ENCODE peak calls at places on chromosome 12, in four cellular contexts. H is HepG2, V is GM12878, D is K562. S is an unnamed sample.

GRCh38 chr12:100427078-100427477 is 46.6 kb upstream of the NR1H4 start:
- DNase-seq in H (peak), V (no peak), D (no peak), S (no peak)

GRCh38 chr12:31876568-31877424 is 82.4 kb upstream of the RESF1 start:
- DNase-seq in H (no peak), V (no peak), D (no peak), S (no peak)

GRCh38 chr12:87690236-87690810 is 338.9 kb downstream of the C12orf50 start:
- DNase-seq in H (no peak), V (no peak), D (no peak), S (no peak)

GRCh38 chr12:80262372-80263170 is 163.2 kb downstream of the OTOGL start:
- DNase-seq in H (no peak), V (no peak), D (no peak), S (no peak)

GRCh38 chr12:2501464-2502181 is 293.1 kb upstream of the FKBP4 start:
- DNase-seq in H (no peak), V (no peak), D (no peak), S (no peak)

GRCh38 chr12:57133013-57133569 is 4.8 kb downstream of the LRP1 start:
- DNase-seq in H (no peak), V (no peak), D (no peak), S (no peak)

GRCh38 chr12:124976999-124977398 is 11.9 kb downstream of the DHX37 start:
- DNase-seq in H (no peak), V (no peak), D (no peak), S (no peak)

GRCh38 chr12:76489737-76490136 is 69.8 kb downstream of the OSBPL8 start:
- DNase-seq in H (no peak), V (no peak), D (no peak), S (no peak)

GRCh38 chr12:59088673-59089072 is 168.4 kb upstream of the LRIG3 start:
- DNase-seq in H (no peak), V (no peak), D (no peak), S (no peak)

GRCh38 chr12:129886541-129886940 is 17.3 kb downstream of the TMEM132D start:
- DNase-seq in H (no peak), V (no peak), D (no peak), S (peak)

GRCh38 chr12:11746940-11747716 is 97.7 kb downstream of the ETV6 start:
- DNase-seq in H (no peak), V (no peak), D (no peak), S (no peak)

GRCh38 chr12:10073266-10073665 is 25.5 kb downstream of the CLEC1A start:
- DNase-seq in H (no peak), V (no peak), D (no peak), S (no peak)

GRCh38 chr12:11666651-11667050 is 17.2 kb downstream of the ETV6 start:
- DNase-seq in H (no peak), V (no peak), D (no peak), S (no peak)

GRCh38 chr12:129570796-129571400 is 332.9 kb downstream of the TMEM132D start:
- DNase-seq in H (no peak), V (no peak), D (no peak), S (no peak)

GRCh38 chr12:74539261-74539660 is 1.6 kb downstream of the ATXN7L3B start:
- DNase-seq in H (peak), V (no peak), D (peak), S (no peak)

GRCh38 chr12:130807309-130807708 is 31.7 kb downstream of the STX2 start:
- DNase-seq in H (no peak), V (no peak), D (no peak), S (no peak)

GRCh38 chr12:51590347-51591019 is 550 bp upstream of the SCN8A start:
- DNase-seq in H (peak), V (no peak), D (peak), S (peak)

GRCh38 chr12:45273717-45274271 is 57.9 kb downstream of the ANO6 start:
- DNase-seq in H (peak), V (no peak), D (peak), S (no peak)

GRCh38 chr12:53591301-53592206 is 34.6 kb downstream of the ATF7 start:
- DNase-seq in H (peak), V (no peak), D (no peak), S (no peak)

GRCh38 chr12:562634-563033 is 100.6 kb downstream of the NINJ2 start:
- DNase-seq in H (no peak), V (no peak), D (no peak), S (no peak)

GRCh38 chr12:47576256-47576655 is 129.6 kb downstream of the RPAP3 start:
- DNase-seq in H (no peak), V (no peak), D (peak), S (no peak)

GRCh38 chr12:29882771-29883315 is 99.1 kb upstream of the TMTC1 start:
- DNase-seq in H (no peak), V (no peak), D (no peak), S (no peak)

GRCh38 chr12:114263031-114263825 is 142.7 kb downstream of the TBX5 start:
- DNase-seq in H (no peak), V (no peak), D (no peak), S (no peak)

GRCh38 chr12:52232916-52233461 is at the start of gene KRT7:
- DNase-seq in H (no peak), V (no peak), D (no peak), S (no peak)

GRCh38 chr12:56948881-56949280 is 8.5 kb downstream of the RDH16 start:
- DNase-seq in H (no peak), V (no peak), D (no peak), S (peak)

GRCh38 chr12:61504396-61505115 is 755.6 kb upstream of the USP15 start:
- DNase-seq in H (no peak), V (no peak), D (no peak), S (peak)

GRCh38 chr12:20624718-20625117 is 70.4 kb upstream of the SLCO1C1 start:
- DNase-seq in H (peak), V (no peak), D (no peak), S (no peak)

GRCh38 chr12:84502907-84503787 is 409.5 kb downstream of the SLC6A15 start:
- DNase-seq in H (peak), V (no peak), D (peak), S (peak)

GRCh38 chr12:113850309-113851056 is 115.6 kb downstream of the RBM19 start:
- DNase-seq in H (no peak), V (no peak), D (no peak), S (no peak)

GRCh38 chr12:124651508-124652273 is 84.3 kb upstream of the NCOR2 start:
- DNase-seq in H (no peak), V (no peak), D (no peak), S (no peak)

GRCh38 chr12:64077922-64078321 is 144.2 kb downstream of the KICS2 start:
- DNase-seq in H (peak), V (no peak), D (no peak), S (no peak)

GRCh38 chr12:56838602-56839488 is 75.7 kb downstream of the HSD17B6 start:
- DNase-seq in H (no peak), V (no peak), D (no peak), S (no peak)

GRCh38 chr12:51871918-51872688 is 15.8 kb upstream of the ANKRD33 start:
- DNase-seq in H (no peak), V (no peak), D (no peak), S (no peak)

GRCh38 chr12:121579190-121579791 is 1.5 kb downstream of the KDM2B start:
- DNase-seq in H (no peak), V (no peak), D (peak), S (no peak)

GRCh38 chr12:52229836-52230343 is 3.2 kb upstream of the KRT7 start:
- DNase-seq in H (no peak), V (no peak), D (no peak), S (no peak)

GRCh38 chr12:126385785-126386184 is 1320.5 kb downstream of the AACS start:
- DNase-seq in H (no peak), V (no peak), D (no peak), S (no peak)

GRCh38 chr12:113247123-113248045 is 26.1 kb downstream of the TPCN1 start:
- DNase-seq in H (no peak), V (no peak), D (no peak), S (no peak)

GRCh38 chr12:9910716-9911421 is 21.3 kb downstream of the CLEC2A start:
- DNase-seq in H (no peak), V (no peak), D (no peak), S (no peak)

GRCh38 chr12:98911396-98911795 is 266.3 kb downstream of the APAF1 start:
- DNase-seq in H (no peak), V (no peak), D (no peak), S (no peak)

GRCh38 chr12:88753707-88754106 is 173.4 kb upstream of the KITLG start:
- DNase-seq in H (no peak), V (no peak), D (no peak), S (no peak)
- H2AFZ ChIP-seq in H (no peak), V (no peak), D (no peak), S (peak)

GRCh38 chr12:132828706-132829534 is at the start of gene GOLGA3:
- DNase-seq in H (peak), V (peak), D (peak), S (peak)
- TF ChIP-seq CBX5 in H (peak), V (no peak), D (no peak), S (no peak)

GRCh38 chr12:67677166-67677565 is 28.6 kb downstream of the DYRK2 start:
- DNase-seq in H (no peak), V (no peak), D (no peak), S (no peak)

GRCh38 chr12:67681145-67681778 is 32.7 kb downstream of the DYRK2 start:
- DNase-seq in H (no peak), V (no peak), D (no peak), S (no peak)

GRCh38 chr12:67676624-67677023 is 28.1 kb downstream of the DYRK2 start:
- DNase-seq in H (no peak), V (no peak), D (no peak), S (no peak)

GRCh38 chr12:67681941-67682340 is 33.4 kb downstream of the DYRK2 start:
- DNase-seq in H (no peak), V (no peak), D (no peak), S (no peak)
- H2AFZ ChIP-seq in H (no peak), V (no peak), D (no peak), S (no peak)

DNA sequence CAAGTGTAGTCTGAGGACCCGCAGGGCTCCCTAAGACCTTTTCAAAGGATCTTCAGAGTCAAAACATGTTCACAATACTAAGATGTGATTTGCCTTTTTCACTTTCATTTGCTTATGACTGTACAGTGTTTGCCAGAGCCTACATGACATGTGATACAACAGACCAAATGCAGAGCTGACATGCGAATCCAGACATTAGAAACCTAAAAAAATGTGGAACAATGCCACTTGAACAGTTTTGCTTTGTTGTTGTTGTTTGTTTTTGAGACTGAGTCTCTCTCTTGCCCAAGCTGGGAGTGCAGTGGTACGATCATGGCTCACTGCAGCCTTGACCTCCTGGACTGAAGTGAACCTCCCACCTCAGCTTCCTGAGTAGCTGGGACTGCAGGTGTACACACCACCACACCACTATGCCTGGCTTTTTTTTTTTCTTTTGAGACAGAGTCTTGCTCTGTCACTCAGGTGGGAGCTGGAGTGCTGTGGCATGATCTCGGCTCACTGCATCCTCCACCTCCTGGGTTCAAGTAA is 5.3 kb upstream of the RAB35 start:
- DNase-seq in H (peak), V (peak), D (no peak), S (no peak)
- TF ChIP-seq CBX5 in H (no peak), V (peak), D (no peak), S (no peak)

DNA sequence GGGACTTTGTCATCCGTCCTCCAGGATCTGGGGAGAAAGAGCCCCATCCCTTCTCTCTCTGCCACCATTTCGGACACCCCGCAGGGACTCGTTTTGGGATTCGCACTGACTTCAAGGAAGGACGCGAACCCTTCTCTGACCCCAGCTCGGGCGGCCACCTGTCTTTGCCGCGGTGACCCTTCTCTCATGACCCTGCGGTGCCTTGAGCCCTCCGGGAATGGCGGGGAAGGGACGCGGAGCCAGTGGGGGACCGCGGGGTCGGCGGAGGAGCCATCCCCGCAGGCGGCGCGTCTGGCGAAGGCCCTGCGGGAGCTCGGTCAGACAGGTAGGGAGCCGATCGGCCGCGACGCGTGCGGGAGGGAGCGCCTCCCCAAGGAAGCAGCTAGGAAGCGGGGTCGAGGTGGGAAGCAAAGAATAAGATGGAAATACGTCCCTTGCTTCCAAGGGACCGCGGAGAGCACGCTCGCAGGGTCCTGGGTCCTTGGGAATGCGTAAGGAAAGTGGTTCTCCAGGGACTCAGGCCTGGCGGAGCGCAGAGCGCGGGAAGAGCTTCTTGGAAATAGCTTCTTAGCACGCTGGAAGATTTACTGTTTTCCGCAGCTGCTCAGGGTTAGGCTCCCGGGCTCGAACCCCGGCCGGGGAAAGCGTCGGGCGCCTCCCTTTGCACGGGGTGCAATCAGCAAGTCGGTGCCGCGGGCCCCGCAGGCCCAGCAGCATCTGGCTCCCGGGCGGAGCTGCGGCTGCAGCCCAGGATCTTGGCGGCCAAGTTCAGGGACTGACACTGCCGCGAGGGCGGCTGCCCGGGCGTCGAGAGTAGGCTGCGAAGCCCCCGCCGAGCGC is 457 bp downstream of the SOCS2 start:
- DNase-seq in H (no peak), V (no peak), D (no peak), S (no peak)
- H2AFZ ChIP-seq in H (no peak), V (peak), D (peak), S (no peak)